ENCODE peak calls at places on chromosomes 12 and 14, in nine cellular contexts. One of them, this sample, is unnamed.

GRCh38 chr12:71469235-71469873 is 29.8 kb downstream of the LGR5 start:
- DNase-seq in heart right ventricle: no peak
- DNase-seq in fibroblast of villous mesenchyme: peak; percentile 14
- DNase-seq in heart left ventricle: no peak
- DNase-seq in left lung: peak; percentile 62
- DNase-seq in tibial artery: no peak
- DNase-seq in progenitor cell of endocrine pancreas: no peak
- DNase-seq in GM23338: peak; percentile 30
- DNase-seq in SK-N-SH: no peak
- DNase-seq in this sample: no peak

GRCh38 chr14:72146241-72146640 is 214.0 kb downstream of the RGS6 start:
- DNase-seq in heart right ventricle: no peak
- DNase-seq in fibroblast of villous mesenchyme: no peak
- DNase-seq in heart left ventricle: no peak
- DNase-seq in left lung: no peak
- DNase-seq in tibial artery: no peak
- DNase-seq in progenitor cell of endocrine pancreas: no peak
- DNase-seq in GM23338: no peak
- DNase-seq in SK-N-SH: no peak
- DNase-seq in this sample: no peak

GRCh38 chr14:76651410-76652055 is 109.7 kb upstream of the VASH1 start:
- DNase-seq in heart right ventricle: no peak
- DNase-seq in fibroblast of villous mesenchyme: no peak
- DNase-seq in heart left ventricle: no peak
- DNase-seq in left lung: no peak
- DNase-seq in tibial artery: no peak
- DNase-seq in progenitor cell of endocrine pancreas: no peak
- DNase-seq in GM23338: no peak
- DNase-seq in SK-N-SH: peak; percentile 11
- DNase-seq in this sample: no peak

GRCh38 chr12:76957306-76957705 is 78.5 kb upstream of the CSRP2 start:
- DNase-seq in heart right ventricle: no peak
- DNase-seq in fibroblast of villous mesenchyme: no peak
- DNase-seq in heart left ventricle: no peak
- DNase-seq in left lung: no peak
- DNase-seq in tibial artery: no peak
- DNase-seq in progenitor cell of endocrine pancreas: no peak
- DNase-seq in GM23338: no peak
- DNase-seq in SK-N-SH: no peak
- DNase-seq in this sample: no peak

GRCh38 chr14:43449291-43449690 is 1057.8 kb downstream of the FSCB start:
- DNase-seq in heart right ventricle: no peak
- DNase-seq in fibroblast of villous mesenchyme: peak; percentile 31
- DNase-seq in heart left ventricle: no peak
- DNase-seq in left lung: no peak
- DNase-seq in tibial artery: no peak
- DNase-seq in progenitor cell of endocrine pancreas: no peak
- DNase-seq in GM23338: no peak
- DNase-seq in SK-N-SH: no peak
- DNase-seq in this sample: no peak

GRCh38 chr14:101462726-101463565 is 98.3 kb upstream of the DIO3 start:
- DNase-seq in heart right ventricle: no peak
- DNase-seq in fibroblast of villous mesenchyme: no peak
- DNase-seq in heart left ventricle: no peak
- DNase-seq in left lung: no peak
- DNase-seq in tibial artery: peak; percentile 49
- DNase-seq in progenitor cell of endocrine pancreas: peak; percentile 5
- DNase-seq in GM23338: no peak
- DNase-seq in SK-N-SH: no peak
- DNase-seq in this sample: peak; percentile 15

GRCh38 chr12:24561411-24561871 is 387.5 kb downstream of the BCAT1 start:
- DNase-seq in heart right ventricle: no peak
- DNase-seq in fibroblast of villous mesenchyme: peak; percentile 80
- DNase-seq in heart left ventricle: no peak
- DNase-seq in left lung: no peak
- DNase-seq in tibial artery: no peak
- DNase-seq in progenitor cell of endocrine pancreas: no peak
- DNase-seq in GM23338: peak; percentile 76
- DNase-seq in SK-N-SH: no peak
- DNase-seq in this sample: peak; percentile 51

GRCh38 chr12:42442328-42442759 is 116.4 kb downstream of the PPHLN1 start:
- DNase-seq in heart right ventricle: no peak
- DNase-seq in fibroblast of villous mesenchyme: no peak
- DNase-seq in heart left ventricle: no peak
- DNase-seq in left lung: peak; percentile 34
- DNase-seq in tibial artery: no peak
- DNase-seq in progenitor cell of endocrine pancreas: peak; percentile 10
- DNase-seq in GM23338: peak; percentile 56
- DNase-seq in SK-N-SH: no peak
- DNase-seq in this sample: no peak

GRCh38 chr12:41264281-41264680 is 76.2 kb downstream of the PDZRN4 start:
- DNase-seq in heart right ventricle: no peak
- DNase-seq in fibroblast of villous mesenchyme: no peak
- DNase-seq in heart left ventricle: no peak
- DNase-seq in left lung: no peak
- DNase-seq in tibial artery: no peak
- DNase-seq in progenitor cell of endocrine pancreas: no peak
- DNase-seq in GM23338: peak; percentile 36
- DNase-seq in SK-N-SH: peak; percentile 36
- DNase-seq in this sample: no peak

GRCh38 chr14:21846227-21846885 is 172.7 kb upstream of the OR4E1 start:
- DNase-seq in heart right ventricle: no peak
- DNase-seq in fibroblast of villous mesenchyme: no peak
- DNase-seq in heart left ventricle: no peak
- DNase-seq in left lung: peak; percentile 80
- DNase-seq in tibial artery: no peak
- DNase-seq in progenitor cell of endocrine pancreas: no peak
- DNase-seq in GM23338: peak; percentile 77
- DNase-seq in SK-N-SH: peak; percentile 6
- DNase-seq in this sample: no peak

GRCh38 chr14:76776306-76777251 is 15.3 kb downstream of the VASH1 start:
- DNase-seq in heart right ventricle: no peak
- DNase-seq in fibroblast of villous mesenchyme: no peak
- DNase-seq in heart left ventricle: no peak
- DNase-seq in left lung: no peak
- DNase-seq in tibial artery: peak; percentile 49
- DNase-seq in progenitor cell of endocrine pancreas: no peak
- DNase-seq in GM23338: no peak
- DNase-seq in SK-N-SH: no peak
- DNase-seq in this sample: no peak

GRCh38 chr14:20855652-20856291 is 35.4 kb upstream of the RNASE3 start:
- DNase-seq in heart right ventricle: no peak
- DNase-seq in fibroblast of villous mesenchyme: peak; percentile 53
- DNase-seq in heart left ventricle: peak; percentile 65
- DNase-seq in left lung: no peak
- DNase-seq in tibial artery: no peak
- DNase-seq in progenitor cell of endocrine pancreas: peak; percentile 24
- DNase-seq in GM23338: peak; percentile 87
- DNase-seq in SK-N-SH: peak; percentile 42
- DNase-seq in this sample: peak; percentile 34

GRCh38 chr12:43147893-43148292 is 404.1 kb downstream of the ADAMTS20 start:
- DNase-seq in heart right ventricle: no peak
- DNase-seq in fibroblast of villous mesenchyme: peak; percentile 42
- DNase-seq in heart left ventricle: no peak
- DNase-seq in left lung: no peak
- DNase-seq in tibial artery: no peak
- DNase-seq in progenitor cell of endocrine pancreas: no peak
- DNase-seq in GM23338: no peak
- DNase-seq in SK-N-SH: no peak
- DNase-seq in this sample: no peak

GRCh38 chr12:77204055-77204454 is 138.7 kb upstream of the E2F7 start:
- DNase-seq in heart right ventricle: no peak
- DNase-seq in fibroblast of villous mesenchyme: no peak
- DNase-seq in heart left ventricle: no peak
- DNase-seq in left lung: no peak
- DNase-seq in tibial artery: no peak
- DNase-seq in progenitor cell of endocrine pancreas: no peak
- DNase-seq in GM23338: peak; percentile 62
- DNase-seq in SK-N-SH: no peak
- DNase-seq in this sample: no peak

GRCh38 chr12:46218509-46219095 is 50.2 kb downstream of the SLC38A1 start:
- DNase-seq in heart right ventricle: no peak
- DNase-seq in fibroblast of villous mesenchyme: no peak
- DNase-seq in heart left ventricle: no peak
- DNase-seq in left lung: no peak
- DNase-seq in tibial artery: no peak
- DNase-seq in progenitor cell of endocrine pancreas: no peak
- DNase-seq in GM23338: no peak
- DNase-seq in SK-N-SH: no peak
- DNase-seq in this sample: no peak

GRCh38 chr14:74148705-74149104 is 63.9 kb downstream of the LIN52 start:
- DNase-seq in heart right ventricle: no peak
- DNase-seq in fibroblast of villous mesenchyme: no peak
- DNase-seq in heart left ventricle: no peak
- DNase-seq in left lung: no peak
- DNase-seq in tibial artery: no peak
- DNase-seq in progenitor cell of endocrine pancreas: no peak
- DNase-seq in GM23338: no peak
- DNase-seq in SK-N-SH: no peak
- DNase-seq in this sample: no peak

GRCh38 chr14:101127239-101127638 is 223.7 kb upstream of the RTL1 start:
- DNase-seq in heart right ventricle: no peak
- DNase-seq in fibroblast of villous mesenchyme: no peak
- DNase-seq in heart left ventricle: no peak
- DNase-seq in left lung: no peak
- DNase-seq in tibial artery: no peak
- DNase-seq in progenitor cell of endocrine pancreas: no peak
- DNase-seq in GM23338: no peak
- DNase-seq in SK-N-SH: peak; percentile 86
- DNase-seq in this sample: no peak

GRCh38 chr12:132465269-132466190 is 24.4 kb upstream of the FBRSL1 start:
- DNase-seq in heart right ventricle: no peak
- DNase-seq in fibroblast of villous mesenchyme: no peak
- DNase-seq in heart left ventricle: peak; percentile 7
- DNase-seq in left lung: peak; percentile 71
- DNase-seq in tibial artery: no peak
- DNase-seq in progenitor cell of endocrine pancreas: no peak
- DNase-seq in GM23338: no peak
- DNase-seq in SK-N-SH: no peak
- DNase-seq in this sample: no peak

GRCh38 chr12:105705765-105706164 is 375.3 kb downstream of the C12orf75 start:
- DNase-seq in heart right ventricle: no peak
- DNase-seq in fibroblast of villous mesenchyme: peak; percentile 75
- DNase-seq in heart left ventricle: peak; percentile 32
- DNase-seq in left lung: no peak
- DNase-seq in tibial artery: peak; percentile 70
- DNase-seq in progenitor cell of endocrine pancreas: no peak
- DNase-seq in GM23338: peak; percentile 81
- DNase-seq in SK-N-SH: peak; percentile 27
- DNase-seq in this sample: no peak

GRCh38 chr14:92586001-92586947 is 72.7 kb downstream of the RIN3 start:
- DNase-seq in heart right ventricle: no peak
- DNase-seq in fibroblast of villous mesenchyme: peak; percentile 99
- DNase-seq in heart left ventricle: no peak
- DNase-seq in left lung: no peak
- DNase-seq in tibial artery: peak; percentile 76
- DNase-seq in progenitor cell of endocrine pancreas: no peak
- DNase-seq in GM23338: no peak
- DNase-seq in SK-N-SH: no peak
- DNase-seq in this sample: no peak

GRCh38 chr14:48384786-48385185 is 709.4 kb upstream of the MDGA2 start:
- DNase-seq in heart right ventricle: no peak
- DNase-seq in fibroblast of villous mesenchyme: no peak
- DNase-seq in heart left ventricle: no peak
- DNase-seq in left lung: no peak
- DNase-seq in tibial artery: no peak
- DNase-seq in progenitor cell of endocrine pancreas: no peak
- DNase-seq in GM23338: no peak
- DNase-seq in SK-N-SH: no peak
- DNase-seq in this sample: no peak

GRCh38 chr14:53683229-53683628 is 273.4 kb downstream of the BMP4 start:
- DNase-seq in heart right ventricle: no peak
- DNase-seq in fibroblast of villous mesenchyme: no peak
- DNase-seq in heart left ventricle: no peak
- DNase-seq in left lung: no peak
- DNase-seq in tibial artery: no peak
- DNase-seq in progenitor cell of endocrine pancreas: no peak
- DNase-seq in GM23338: no peak
- DNase-seq in SK-N-SH: no peak
- DNase-seq in this sample: no peak

GRCh38 chr12:74780458-74781241 is 243.0 kb downstream of the ATXN7L3B start:
- DNase-seq in heart right ventricle: no peak
- DNase-seq in fibroblast of villous mesenchyme: peak; percentile 1
- DNase-seq in heart left ventricle: no peak
- DNase-seq in left lung: peak; percentile 14
- DNase-seq in tibial artery: no peak
- DNase-seq in progenitor cell of endocrine pancreas: no peak
- DNase-seq in GM23338: no peak
- DNase-seq in SK-N-SH: no peak
- DNase-seq in this sample: no peak

GRCh38 chr12:96015672-96016071 is 19.5 kb upstream of the HAL start:
- DNase-seq in heart right ventricle: no peak
- DNase-seq in fibroblast of villous mesenchyme: peak; percentile 40
- DNase-seq in heart left ventricle: peak; percentile 44
- DNase-seq in left lung: peak; percentile 19
- DNase-seq in tibial artery: no peak
- DNase-seq in progenitor cell of endocrine pancreas: no peak
- DNase-seq in GM23338: peak; percentile 39
- DNase-seq in SK-N-SH: no peak
- DNase-seq in this sample: peak; percentile 45
- TF ChIP-seq CTCF in heart right ventricle: peak; percentile 47
- TF ChIP-seq CTCF in fibroblast of villous mesenchyme: peak; percentile 51
- TF ChIP-seq CTCF in heart left ventricle: peak; percentile 43
- TF ChIP-seq CTCF in left lung: peak; percentile 31
- TF ChIP-seq CTCF in tibial artery: no peak
- TF ChIP-seq CTCF in progenitor cell of endocrine pancreas: peak; percentile 46
- TF ChIP-seq CTCF in GM23338: peak; percentile 48
- TF ChIP-seq CTCF in SK-N-SH: peak; percentile 52
- TF ChIP-seq CTCF in this sample: peak; percentile 50

GRCh38 chr14:51210594-51210993 is 29.5 kb upstream of the TMX1 start:
- DNase-seq in heart right ventricle: no peak
- DNase-seq in fibroblast of villous mesenchyme: no peak
- DNase-seq in heart left ventricle: no peak
- DNase-seq in left lung: peak; percentile 20
- DNase-seq in tibial artery: no peak
- DNase-seq in progenitor cell of endocrine pancreas: no peak
- DNase-seq in GM23338: no peak
- DNase-seq in SK-N-SH: no peak
- DNase-seq in this sample: no peak
- TF ChIP-seq CTCF in heart right ventricle: no peak
- TF ChIP-seq CTCF in fibroblast of villous mesenchyme: no peak
- TF ChIP-seq CTCF in heart left ventricle: no peak
- TF ChIP-seq CTCF in left lung: no peak
- TF ChIP-seq CTCF in tibial artery: no peak
- TF ChIP-seq CTCF in progenitor cell of endocrine pancreas: no peak
- TF ChIP-seq CTCF in GM23338: no peak
- TF ChIP-seq CTCF in SK-N-SH: no peak
- TF ChIP-seq CTCF in this sample: no peak

GRCh38 chr12:47686645-47687240 is 19.1 kb downstream of the RPAP3 start:
- DNase-seq in heart right ventricle: no peak
- DNase-seq in fibroblast of villous mesenchyme: peak; percentile 63
- DNase-seq in heart left ventricle: no peak
- DNase-seq in left lung: no peak
- DNase-seq in tibial artery: no peak
- DNase-seq in progenitor cell of endocrine pancreas: no peak
- DNase-seq in GM23338: peak; percentile 49
- DNase-seq in SK-N-SH: peak; percentile 44
- DNase-seq in this sample: no peak
- TF ChIP-seq CTCF in heart right ventricle: peak; percentile 52
- TF ChIP-seq CTCF in fibroblast of villous mesenchyme: peak; percentile 76
- TF ChIP-seq CTCF in heart left ventricle: peak; percentile 70
- TF ChIP-seq CTCF in left lung: peak; percentile 51
- TF ChIP-seq CTCF in tibial artery: peak; percentile 56
- TF ChIP-seq CTCF in progenitor cell of endocrine pancreas: peak; percentile 73
- TF ChIP-seq CTCF in GM23338: peak; percentile 78
- TF ChIP-seq CTCF in SK-N-SH: peak; percentile 83
- TF ChIP-seq CTCF in this sample: peak; percentile 54

GRCh38 chr12:94795520-94795919 is 145.2 kb upstream of the TMCC3 start:
- DNase-seq in heart right ventricle: no peak
- DNase-seq in fibroblast of villous mesenchyme: peak; percentile 53
- DNase-seq in heart left ventricle: no peak
- DNase-seq in left lung: no peak
- DNase-seq in tibial artery: no peak
- DNase-seq in progenitor cell of endocrine pancreas: no peak
- DNase-seq in GM23338: peak; percentile 52
- DNase-seq in SK-N-SH: no peak
- DNase-seq in this sample: no peak
- TF ChIP-seq CTCF in heart right ventricle: no peak
- TF ChIP-seq CTCF in fibroblast of villous mesenchyme: no peak
- TF ChIP-seq CTCF in heart left ventricle: no peak
- TF ChIP-seq CTCF in left lung: no peak
- TF ChIP-seq CTCF in tibial artery: no peak
- TF ChIP-seq CTCF in progenitor cell of endocrine pancreas: no peak
- TF ChIP-seq CTCF in GM23338: no peak
- TF ChIP-seq CTCF in SK-N-SH: peak; percentile 17
- TF ChIP-seq CTCF in this sample: no peak

This sample was measured in right lobe of liver.